ENCODE peak calls at places on chromosomes 2 and 18, in six cellular contexts. A, K, I, F, N and H are unnamed samples.

GRCh38 chr18:62453864-62454263 is 69.0 kb upstream of the ZCCHC2 start:
- DNase-seq in A (no peak), K (peak; percentile 9), I (no peak), F (no peak), N (no peak), H (peak; percentile 26)

GRCh38 chr18:45775241-45775676 is 50.2 kb upstream of the SIGLEC15 start:
- DNase-seq in A (peak; percentile 68), K (peak; percentile 85), I (peak; percentile 16), F (peak; percentile 76), N (peak; percentile 33), H (no peak)

GRCh38 chr18:22322251-22322691 is 95.4 kb downstream of the CTAGE1 start:
- DNase-seq in A (no peak), K (no peak), I (no peak), F (peak; percentile 39), N (no peak), H (no peak)

GRCh38 chr2:221779614-221780067 is 207.5 kb upstream of the EPHA4 start:
- DNase-seq in A (no peak), K (no peak), I (no peak), F (peak; percentile 37), N (no peak), H (no peak)

GRCh38 chr2:177419274-177419673 is 26.7 kb downstream of the AGPS start:
- DNase-seq in A (no peak), K (no peak), I (no peak), F (no peak), N (no peak), H (no peak)

GRCh38 chr2:27223416-27223815 is 6.2 kb downstream of the CAD start:
- DNase-seq in A (no peak), K (no peak), I (no peak), F (no peak), N (no peak), H (no peak)

GRCh38 chr18:75247601-75248421 is 37.2 kb downstream of the TSHZ1 start:
- DNase-seq in A (no peak), K (no peak), I (no peak), F (no peak), N (peak; percentile 92), H (no peak)

GRCh38 chr2:237270556-237270955 is 143.4 kb downstream of the COL6A3 start:
- DNase-seq in A (no peak), K (no peak), I (no peak), F (no peak), N (no peak), H (no peak)

GRCh38 chr18:7233398-7233797 is 2.5 kb downstream of the LRRC30 start:
- DNase-seq in A (no peak), K (no peak), I (no peak), F (no peak), N (peak; percentile 52), H (no peak)

GRCh38 chr18:75678662-75679061 is 251.2 kb upstream of the SMIM21 start:
- DNase-seq in A (no peak), K (no peak), I (no peak), F (no peak), N (no peak), H (no peak)

GRCh38 chr2:65320042-65320711 is 92.5 kb downstream of the ACTR2 start:
- DNase-seq in A (peak; percentile 58), K (peak; percentile 64), I (no peak), F (peak; percentile 55), N (no peak), H (peak; percentile 30)

GRCh38 chr2:128475427-128476211 is 157.0 kb upstream of the HS6ST1 start:
- DNase-seq in A (no peak), K (no peak), I (no peak), F (no peak), N (no peak), H (no peak)

GRCh38 chr2:187876554-187876953 is 322.3 kb upstream of the TFPI start:
- DNase-seq in A (no peak), K (no peak), I (no peak), F (no peak), N (no peak), H (no peak)

GRCh38 chr18:54531402-54532065 is 59.5 kb upstream of the DYNAP start:
- DNase-seq in A (no peak), K (no peak), I (no peak), F (no peak), N (no peak), H (no peak)